ENCODE peak calls at places on chromosomes 16 and 17, in eight cellular contexts. H is left ventricle myocardium inferior; M is BJ; B is stimulated activated CD4-positive, alpha-beta T cell treated with anti-CD3 and anti-CD28 coated beads, Interleukin-12 subunit alpha, Interleukin-12 subunit beta, amount 100 ng/mL, for 4 hours; P is stromal cell of bone marrow; Y is stimulated activated CD8-positive, alpha-beta memory T cell treated with anti-CD3 and anti-CD28 coated beads, Interleukin-12 subunit alpha, Interleukin-12 subunit beta, amount 100 ng/mL, for 4 hours; G is Right ventricle myocardium superior; C is cardiac fibroblast. D is an unnamed sample.

GRCh38 chr16:65070831-65071230 is 51.0 kb downstream of the CDH11 start:
- DNase-seq in H (peak; percentile 58), C (peak; percentile 99), B (no peak), Y (no peak), P (peak; percentile 95), M (peak; percentile 84), G (peak; percentile 59), D (no peak)

GRCh38 chr16:76676356-76676755 is 399.2 kb downstream of the CNTNAP4 start:
- DNase-seq in G (no peak), C (no peak), B (no peak), Y (no peak), H (no peak), M (no peak), P (no peak), D (no peak)

GRCh38 chr17:36611345-36612072 is 10.1 kb downstream of the MRM1 start:
- DNase-seq in B (no peak), G (no peak), C (peak; percentile 86), H (no peak), P (peak; percentile 70), Y (no peak), M (no peak), D (no peak)

GRCh38 chr17:22273308-22273707 is 581.0 kb downstream of the KCNJ18 start:
- DNase-seq in G (no peak), P (no peak), C (no peak), Y (no peak), H (no peak), B (no peak), M (no peak), D (no peak)

GRCh38 chr16:4387769-4388168 is 16.1 kb downstream of the VASN start:
- DNase-seq in G (no peak), M (no peak), Y (no peak), P (no peak), H (no peak), B (no peak), C (no peak), D (no peak)

GRCh38 chr16:81315271-81316175 is 761 bp downstream of the GAN start:
- DNase-seq in Y (peak; percentile 29), M (no peak), H (peak; percentile 58), P (peak; percentile 28), G (peak; percentile 74), B (peak; percentile 52), C (peak; percentile 51), D (peak; percentile 12)

GRCh38 chr17:43615330-43615729 is 46.4 kb downstream of the MEOX1 start:
- DNase-seq in M (no peak), H (no peak), G (no peak), C (peak; percentile 14), P (peak; percentile 31), Y (no peak), B (no peak), D (no peak)

GRCh38 chr17:64028874-64029464 is 8.5 kb upstream of the ICAM2 start:
- DNase-seq in G (peak; percentile 63), Y (peak; percentile 47), B (peak; percentile 61), P (peak; percentile 34), H (peak; percentile 42), M (no peak), C (peak; percentile 81), D (peak; percentile 42)

GRCh38 chr16:77273815-77274214 is 74.6 kb downstream of the SYCE1L start:
- DNase-seq in H (no peak), Y (no peak), P (peak; percentile 46), C (peak; percentile 45), B (no peak), G (no peak), M (no peak), D (no peak)

GRCh38 chr17:20562587-20562986 is 16.9 kb upstream of the CDRT15L2 start:
- DNase-seq in M (no peak), C (no peak), Y (no peak), H (no peak), P (no peak), G (no peak), B (no peak), D (no peak)

GRCh38 chr16:27449434-27450188 is 47.6 kb downstream of the IL21R start:
- DNase-seq in C (no peak), Y (peak; percentile 83), M (no peak), B (peak; percentile 56), P (no peak), H (no peak), G (peak; percentile 41), D (peak; percentile 86)

GRCh38 chr17:1007310-1008007 is 10.5 kb downstream of the TIMM22 start:
- DNase-seq in M (no peak), C (no peak), Y (no peak), H (no peak), P (no peak), G (peak; percentile 38), B (no peak), D (no peak)

GRCh38 chr16:988465-989353 is 7.1 kb downstream of the SOX8 start:
- DNase-seq in P (no peak), Y (no peak), M (no peak), B (no peak), G (no peak), C (no peak), H (no peak), D (no peak)

GRCh38 chr16:1408171-1408837 is 6.2 kb downstream of the UNKL start:
- DNase-seq in M (peak; percentile 23), H (peak; percentile 96), G (peak; percentile 97), Y (peak; percentile 91), P (peak; percentile 71), B (peak; percentile 97), C (peak; percentile 90), D (peak; percentile 95)

GRCh38 chr17:50688168-50688719 is 19.5 kb downstream of the ANKRD40 start:
- DNase-seq in G (no peak), B (no peak), M (no peak), Y (no peak), C (no peak), H (no peak), P (no peak), D (no peak)

GRCh38 chr16:23607740-23608139 is 11.6 kb upstream of the NDUFAB1 start:
- DNase-seq in M (no peak), G (no peak), Y (no peak), H (no peak), B (no peak), P (no peak), C (peak; percentile 52), D (no peak)

GRCh38 chr17:19718613-19719364 is 2.4 kb upstream of the SLC47A2 start:
- DNase-seq in Y (no peak), M (no peak), B (no peak), H (no peak), P (no peak), C (no peak), G (peak; percentile 32), D (no peak)

GRCh38 chr17:33328129-33328528 is 35.0 kb upstream of the ASIC2 start:
- DNase-seq in G (no peak), B (no peak), C (peak; percentile 4), H (no peak), Y (no peak), M (no peak), P (no peak), D (no peak)

GRCh38 chr17:32285770-32286517 is 20.3 kb downstream of the RHBDL3 start:
- DNase-seq in C (no peak), H (no peak), Y (no peak), G (no peak), B (no peak), M (no peak), P (no peak), D (no peak)

GRCh38 chr17:7437369-7437863 is 1.9 kb upstream of the FGF11 start:
- DNase-seq in B (no peak), C (no peak), H (no peak), P (no peak), M (no peak), G (no peak), Y (no peak), D (no peak)

GRCh38 chr16:10964891-10965326 is 20.5 kb downstream of the CLEC16A start:
- DNase-seq in B (peak; percentile 44), M (no peak), H (no peak), C (peak; percentile 21), P (no peak), Y (no peak), G (no peak), D (peak; percentile 53)

GRCh38 chr16:85171004-85171808 is 58.9 kb upstream of the CIBAR2 start:
- DNase-seq in C (no peak), G (peak; percentile 39), M (no peak), Y (no peak), B (no peak), H (no peak), P (no peak), D (no peak)

GRCh38 chr17:57534863-57535651 is 210.0 kb downstream of the CCDC182 start:
- DNase-seq in G (no peak), H (no peak), C (no peak), M (no peak), Y (no peak), P (no peak), B (no peak), D (no peak)

GRCh38 chr17:67311551-67311950 is 54.8 kb downstream of the PSMD12 start:
- DNase-seq in H (no peak), B (no peak), M (no peak), C (no peak), P (no peak), G (no peak), Y (no peak), D (no peak)

GRCh38 chr16:12271006-12271405 is 294.5 kb downstream of the SNX29 start:
- DNase-seq in M (no peak), P (peak; percentile 8), B (no peak), C (peak; percentile 36), Y (no peak), G (no peak), H (no peak), D (no peak)

GRCh38 chr16:22684282-22685161 is 129.4 kb upstream of the HS3ST2 start:
- DNase-seq in P (no peak), B (no peak), Y (no peak), G (no peak), C (peak; percentile 55), M (no peak), H (no peak), D (no peak)

GRCh38 chr17:59521465-59522126 is 43.8 kb upstream of the DHX40 start:
- DNase-seq in C (peak; percentile 80), Y (no peak), B (peak; percentile 59), P (peak; percentile 28), M (no peak), G (peak; percentile 50), H (peak; percentile 25), D (peak; percentile 12)

GRCh38 chr17:63626551-63627228 is 4.5 kb downstream of the MAP3K3 start:
- DNase-seq in P (no peak), G (no peak), B (no peak), H (no peak), Y (no peak), M (no peak), C (peak; percentile 41), D (no peak)

GRCh38 chr17:73798111-73798748 is 154.0 kb upstream of the SDK2 start:
- DNase-seq in B (no peak), M (peak; percentile 17), H (no peak), P (peak; percentile 79), G (no peak), Y (no peak), C (peak; percentile 87), D (no peak)

GRCh38 chr17:37839196-37839978 is 84.8 kb upstream of the TBC1D3K start:
- DNase-seq in B (no peak), Y (no peak), P (no peak), G (no peak), H (no peak), M (no peak), C (no peak), D (no peak)

GRCh38 chr16:9258423-9259051 is 167.1 kb downstream of the HAPSTR1 start:
- DNase-seq in G (no peak), B (no peak), M (no peak), C (peak; percentile 6), H (no peak), Y (no peak), P (no peak), D (no peak)

GRCh38 chr17:59666235-59666634 is 41.0 kb downstream of the PTRH2 start:
- DNase-seq in H (no peak), G (no peak), P (no peak), C (peak; percentile 43), B (no peak), M (no peak), Y (no peak), D (no peak)

GRCh38 chr16:65178151-65178550 is 56.3 kb upstream of the CDH11 start:
- DNase-seq in G (no peak), Y (no peak), M (no peak), P (no peak), B (no peak), C (peak; percentile 56), H (no peak), D (no peak)